ENCODE peak calls at places on chromosomes 5 and 9, in five cellular contexts. H is astrocyte of the cerebellum; D is adrenal gland; J is heart right ventricle; L is CD8-positive, alpha-beta T cell. P is an unnamed sample.

GRCh38 chr9:93677061-93677571 is 100.7 kb downstream of the PHF2 start:
- DNase-seq in L (peak), H (no peak), D (no peak), J (peak), P (no peak)

GRCh38 chr5:138065102-138065501 is 18.7 kb upstream of the WNT8A start:
- DNase-seq in J (no peak), L (no peak), H (no peak), D (no peak), P (no peak)

GRCh38 chr9:114055061-114055460 is 23.0 kb downstream of the AMBP start:
- DNase-seq in D (peak), J (no peak), H (no peak), L (peak), P (no peak)

GRCh38 chr5:65066787-65067506 is 298.2 kb downstream of the CWC27 start:
- DNase-seq in D (no peak), L (no peak), H (no peak), J (no peak), P (no peak)

GRCh38 chr9:111851536-111851935 is 45.1 kb upstream of the UGCG start:
- DNase-seq in L (no peak), H (no peak), D (no peak), J (no peak), P (no peak)

GRCh38 chr5:79416499-79416898 is 97.4 kb downstream of the HOMER1 start:
- DNase-seq in D (no peak), H (no peak), J (no peak), L (no peak), P (peak)

GRCh38 chr9:35738924-35739323 is 6.5 kb downstream of the CREB3 start:
- DNase-seq in L (no peak), J (no peak), H (no peak), D (no peak), P (no peak)

GRCh38 chr5:83149671-83150070 is 72.3 kb downstream of the XRCC4 start:
- DNase-seq in L (no peak), D (no peak), J (no peak), H (peak), P (no peak)

GRCh38 chr5:42840279-42840678 is 28.6 kb upstream of the SELENOP start:
- DNase-seq in L (no peak), J (peak), H (peak), D (peak), P (no peak)

DNA sequence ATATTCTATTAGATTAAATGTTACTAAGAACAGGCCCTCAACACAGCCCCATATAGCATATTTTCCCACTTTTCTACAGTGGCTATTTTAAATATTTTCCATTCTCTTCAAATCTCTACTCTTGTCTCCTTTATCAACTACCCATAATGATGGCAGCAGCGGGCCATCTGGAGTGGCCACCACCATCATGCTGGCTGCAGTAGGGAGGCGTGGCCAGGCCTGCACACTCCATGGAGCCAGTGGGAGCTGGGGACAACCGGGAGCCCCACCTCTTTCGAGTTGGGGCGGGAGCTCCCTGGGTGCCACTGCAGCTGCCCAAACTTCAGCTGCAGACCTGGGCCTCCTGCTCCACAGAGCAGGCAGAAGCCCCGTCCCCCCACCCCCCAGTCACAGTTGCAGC is 98.4 kb upstream of the RANBP6 start:
- DNase-seq in L (no peak), D (no peak), H (no peak), J (no peak), P (no peak)
- TF ChIP-seq CTCF in L (no peak), D (no peak), H (no peak), J (no peak), P (no peak)

GRCh38 chr5:27124590-27124989 is 86.2 kb upstream of the CDH9 start:
- DNase-seq in H (peak), D (no peak), L (no peak), J (no peak), P (no peak)
- TF ChIP-seq CTCF in H (peak), D (peak), L (no peak), J (peak), P (no peak)

DNA sequence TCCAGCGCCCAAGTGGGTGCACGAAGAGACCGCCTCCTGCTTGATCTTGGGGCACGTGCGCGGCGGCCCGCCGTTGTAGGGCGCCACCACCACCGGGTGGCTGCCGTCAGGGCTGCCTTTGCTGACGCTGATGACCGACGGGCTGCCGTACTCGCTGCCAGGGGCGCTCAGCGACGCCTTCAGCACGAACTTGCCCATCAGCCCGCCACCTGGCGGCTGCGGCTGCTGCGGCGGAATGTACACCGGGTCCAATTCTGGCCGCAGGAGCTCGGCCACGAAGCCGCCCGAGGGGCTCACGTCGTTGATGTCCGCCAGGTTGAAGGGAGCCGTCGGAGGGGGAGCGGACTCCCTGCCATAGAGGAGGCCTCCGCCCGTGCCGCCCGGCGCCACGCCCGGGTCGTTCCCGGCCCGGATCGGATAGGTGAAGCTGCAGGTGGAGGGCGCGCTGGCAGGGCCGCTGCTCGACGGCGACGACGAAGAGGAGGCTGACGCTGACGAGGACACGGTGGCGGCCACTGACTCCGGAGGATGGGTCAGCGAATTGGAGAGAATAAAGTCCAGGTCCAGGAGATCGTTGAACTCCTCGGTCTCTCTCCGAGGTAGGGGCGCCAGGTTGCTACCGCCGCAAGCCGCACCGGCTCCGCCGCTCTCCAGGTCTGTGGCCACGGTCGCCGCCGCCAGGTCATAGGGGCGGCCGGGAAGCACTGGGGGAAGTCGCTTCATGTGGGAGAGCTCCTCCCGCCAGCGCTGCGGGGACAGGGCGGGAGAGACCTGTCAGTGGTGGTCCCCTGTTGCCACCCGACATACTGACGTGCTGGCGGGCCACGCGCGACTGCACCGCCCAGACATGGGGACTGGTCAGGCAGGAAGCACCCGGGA is 1.8 kb downstream of the KLF4 start:
- DNase-seq in H (peak), L (no peak), D (peak), J (peak), P (peak)
- TF ChIP-seq CTCF in H (peak), L (no peak), D (peak), J (peak), P (peak)

GRCh38 chr5:127872494-127872893 is 169.3 kb downstream of the CCDC192 start:
- DNase-seq in H (no peak), D (no peak), J (peak), L (no peak), P (no peak)

GRCh38 chr5:127876384-127876783 is 173.2 kb downstream of the CCDC192 start:
- DNase-seq in L (no peak), D (no peak), H (no peak), J (no peak), P (no peak)

GRCh38 chr5:127875235-127876021 is 172.2 kb downstream of the CCDC192 start:
- DNase-seq in L (no peak), D (peak), J (peak), H (no peak), P (peak)

GRCh38 chr5:127878174-127878750 is 175.1 kb downstream of the CCDC192 start:
- DNase-seq in D (peak), H (no peak), J (peak), L (no peak), P (peak)
- TF ChIP-seq CTCF in D (peak), H (peak), J (peak), L (no peak), P (no peak)

DNA sequence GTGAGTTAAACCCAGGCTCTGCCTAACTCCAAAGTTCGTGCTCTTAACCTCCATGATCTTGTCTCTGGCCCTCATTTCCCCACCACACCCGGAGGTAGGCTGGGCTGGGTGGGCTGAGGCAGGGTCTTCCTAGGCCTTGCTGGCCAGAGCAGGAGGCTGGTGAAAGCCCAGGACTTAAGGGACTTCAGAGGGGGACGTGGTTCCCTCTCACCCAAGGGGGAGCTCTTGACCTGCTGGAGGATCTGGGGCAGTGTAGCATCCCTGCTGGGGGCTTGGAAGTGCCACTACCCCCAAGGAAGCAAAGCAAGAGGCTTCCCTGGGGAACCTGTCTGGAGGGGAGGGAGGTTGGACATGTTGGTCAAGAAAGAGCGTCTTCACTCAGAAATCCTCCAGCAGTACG is 14.7 kb downstream of the PITX1 start:
- DNase-seq in D (no peak), L (no peak), H (no peak), J (no peak), P (no peak)
- TF ChIP-seq CTCF in D (no peak), L (no peak), H (no peak), J (no peak), P (no peak)

GRCh38 chr5:66234241-66234640 is 90.1 kb downstream of the SREK1 start:
- DNase-seq in J (no peak), H (no peak), D (no peak), L (no peak), P (no peak)

GRCh38 chr5:66242050-66242449 is 98.0 kb downstream of the SREK1 start:
- DNase-seq in J (no peak), D (no peak), H (peak), L (no peak), P (no peak)

GRCh38 chr5:66241136-66241825 is 97.2 kb downstream of the SREK1 start:
- DNase-seq in J (no peak), L (no peak), H (no peak), D (no peak), P (no peak)

GRCh38 chr5:66238435-66238834 is 94.3 kb downstream of the SREK1 start:
- DNase-seq in L (no peak), D (no peak), H (no peak), J (no peak), P (no peak)

DNA sequence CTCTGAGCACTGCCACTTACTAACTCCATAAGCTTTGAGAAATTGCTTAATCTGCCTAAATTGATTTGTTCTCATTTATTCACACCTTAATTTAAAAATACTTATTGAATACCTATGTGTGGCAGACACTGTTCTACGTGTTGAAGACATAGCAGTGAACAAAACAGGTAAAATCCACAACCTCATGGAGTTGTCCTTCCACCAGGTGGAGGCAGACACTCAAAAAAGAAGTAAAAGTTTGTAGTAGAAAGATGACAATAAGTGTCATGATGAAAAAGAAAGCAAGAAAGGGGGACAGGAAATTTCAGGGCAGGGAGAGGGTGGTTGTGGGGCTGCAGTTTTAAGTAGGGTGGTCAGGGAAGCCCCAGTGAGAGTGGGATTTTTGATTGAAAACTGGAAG is 94.9 kb downstream of the SREK1 start:
- DNase-seq in D (no peak), H (no peak), J (no peak), L (no peak), P (no peak)
- TF ChIP-seq CTCF in D (no peak), H (peak), J (peak), L (no peak), P (no peak)

GRCh38 chr9:90726215-90726614 is 75.4 kb upstream of the SYK start:
- DNase-seq in L (no peak), J (no peak), D (no peak), H (no peak), P (no peak)
- TF ChIP-seq CTCF in L (no peak), J (no peak), D (no peak), H (no peak), P (peak)